ENCODE peak calls at places on chromosomes 3 and 15, in five cellular contexts. R, H, U, G and Z are unnamed samples.
A peak's percentile ranks its signal among the peaks of the same experiment; 100 is the strongest.

GRCh38 chr3:13509066-13509815 is 29.1 kb downstream of the HDAC11 start:
- DNase-seq in R (no peak), H (no peak), U (no peak), G (peak; percentile 40), Z (no peak)

GRCh38 chr15:99454107-99454809 is 111.5 kb upstream of the MEF2A start:
- DNase-seq in R (no peak), H (no peak), U (no peak), G (no peak), Z (no peak)

GRCh38 chr3:79184226-79184625 is 583.6 kb downstream of the ROBO1 start:
- DNase-seq in R (no peak), H (no peak), U (no peak), G (no peak), Z (no peak)

GRCh38 chr15:39642011-39642640 is 61.2 kb downstream of the THBS1 start:
- DNase-seq in R (no peak), H (no peak), U (peak; percentile 29), G (no peak), Z (no peak)

GRCh38 chr3:100650651-100651611 is 41.5 kb downstream of the ADGRG7 start:
- DNase-seq in R (no peak), H (peak; percentile 51), U (peak; percentile 36), G (no peak), Z (no peak)

GRCh38 chr3:25962255-25962654 is 172.4 kb downstream of the OXSM start:
- DNase-seq in R (no peak), H (no peak), U (no peak), G (no peak), Z (no peak)

GRCh38 chr15:96494530-96494929 is 164.0 kb downstream of the NR2F2 start:
- DNase-seq in R (no peak), H (no peak), U (no peak), G (no peak), Z (no peak)

GRCh38 chr3:169227911-169228310 is 435.6 kb downstream of the MECOM start:
- DNase-seq in R (no peak), H (no peak), U (no peak), G (no peak), Z (no peak)

GRCh38 chr15:82139823-82140268 is 94.0 kb upstream of the MEX3B start:
- DNase-seq in R (no peak), H (peak; percentile 73), U (no peak), G (no peak), Z (no peak)

GRCh38 chr15:79193157-79193948 is 89.2 kb upstream of the ANKRD34C start:
- DNase-seq in R (no peak), H (no peak), U (no peak), G (no peak), Z (no peak)

GRCh38 chr15:29938701-29939340 is 116.6 kb upstream of the TJP1 start:
- DNase-seq in R (no peak), H (no peak), U (no peak), G (no peak), Z (no peak)

GRCh38 chr3:97804471-97804870 is 17.3 kb upstream of the CRYBG3 start:
- DNase-seq in R (no peak), H (peak; percentile 5), U (no peak), G (no peak), Z (no peak)

GRCh38 chr3:100423611-100424010 is 22.3 kb downstream of the LNP1 start:
- DNase-seq in R (no peak), H (no peak), U (no peak), G (no peak), Z (no peak)

GRCh38 chr15:23574742-23575141 is 9.3 kb downstream of the MKRN3 start:
- DNase-seq in R (no peak), H (no peak), U (no peak), G (no peak), Z (no peak)

GRCh38 chr15:32844118-32844711 is 126.4 kb downstream of the GREM1 start:
- DNase-seq in R (no peak), H (peak; percentile 55), U (no peak), G (no peak), Z (no peak)

GRCh38 chr3:121957674-121958419 is 63.6 kb downstream of the SLC15A2 start:
- DNase-seq in R (no peak), H (no peak), U (no peak), G (no peak), Z (no peak)

GRCh38 chr3:48023377-48023776 is 7.2 kb upstream of the MAP4 start:
- DNase-seq in R (no peak), H (peak; percentile 48), U (no peak), G (no peak), Z (no peak)

GRCh38 chr3:185253645-185254410 is at the start of gene EHHADH:
- DNase-seq in R (peak; percentile 94), H (no peak), U (peak; percentile 87), G (peak; percentile 76), Z (no peak)

GRCh38 chr3:125262155-125262554 is 49.6 kb upstream of the SLC12A8 start:
- DNase-seq in R (no peak), H (no peak), U (no peak), G (no peak), Z (no peak)

GRCh38 chr3:107657971-107658370 is 135.2 kb downstream of the BBX start:
- DNase-seq in R (no peak), H (no peak), U (no peak), G (no peak), Z (no peak)

GRCh38 chr15:51336011-51336410 is 2.4 kb downstream of the CYP19A1 start:
- DNase-seq in R (no peak), H (no peak), U (no peak), G (no peak), Z (no peak)

GRCh38 chr3:46558184-46559029 is 7.7 kb downstream of the LRRC2 start:
- DNase-seq in R (peak; percentile 94), H (peak; percentile 83), U (peak; percentile 90), G (peak; percentile 91), Z (no peak)

GRCh38 chr3:72347819-72348319 is 500.4 kb downstream of the SHQ1 start:
- DNase-seq in R (no peak), H (peak; percentile 73), U (peak; percentile 61), G (peak; percentile 82), Z (no peak)

GRCh38 chr3:39150170-39150802 is 3.1 kb downstream of the CSRNP1 start:
- DNase-seq in R (no peak), H (no peak), U (no peak), G (no peak), Z (no peak)

GRCh38 chr15:63815796-63816533 is 17.8 kb downstream of the HERC1 start:
- DNase-seq in R (no peak), H (no peak), U (no peak), G (no peak), Z (no peak)

GRCh38 chr3:41836360-41837134 is 125.4 kb downstream of the ULK4 start:
- DNase-seq in R (no peak), H (no peak), U (no peak), G (no peak), Z (no peak)

GRCh38 chr3:128435058-128435457 is 31.6 kb downstream of the DNAJB8 start:
- DNase-seq in R (no peak), H (no peak), U (no peak), G (peak; percentile 42), Z (no peak)

GRCh38 chr3:10867384-10867783 is 51.4 kb downstream of the SLC6A11 start:
- DNase-seq in R (no peak), H (no peak), U (peak; percentile 30), G (no peak), Z (no peak)

GRCh38 chr3:50655009-50655830 is 19.5 kb upstream of the DOCK3 start:
- DNase-seq in R (no peak), H (no peak), U (no peak), G (peak; percentile 31), Z (no peak)

GRCh38 chr15:40002295-40002694 is 36.7 kb downstream of the SRP14 start:
- DNase-seq in R (peak; percentile 61), H (no peak), U (no peak), G (no peak), Z (no peak)

GRCh38 chr15:74132681-74133070 is 2.3 kb downstream of the ISLR2 start:
- DNase-seq in R (no peak), H (no peak), U (no peak), G (peak; percentile 45), Z (no peak)

GRCh38 chr15:53454535-53454842 is 305.0 kb downstream of the WDR72 start:
- DNase-seq in R (no peak), H (no peak), U (no peak), G (no peak), Z (no peak)

GRCh38 chr15:28960979-28961378 is 75.2 kb downstream of the APBA2 start:
- DNase-seq in R (no peak), H (peak; percentile 94), U (peak; percentile 64), G (no peak), Z (no peak)